ENCODE peak calls at places on chromosomes 2 and 18, in six cellular contexts. E is sciatic nerve; K is neuronal stem cell; I is stimulated activated CD4-positive, alpha-beta T cell treated with anti-CD3 and anti-CD28 coated beads, Interleukin-12 subunit alpha, Interleukin-12 subunit beta, amount 100 ng/mL, for 24 hours; L is pancreas; D is T-helper 2 cell. B is an unnamed sample.

GRCh38 chr18:13760047-13760446 is 33.6 kb downstream of the RNMT start:
- DNase-seq in K (no peak), D (no peak), L (no peak), E (no peak), I (no peak), B (no peak)

GRCh38 chr2:17148298-17149228 is 369.7 kb downstream of the RAD51AP2 start:
- DNase-seq in E (no peak), L (peak), K (peak), D (no peak), I (no peak), B (no peak)

GRCh38 chr2:119028327-119029174 is 86.6 kb downstream of the MARCO start:
- DNase-seq in E (no peak), K (no peak), L (peak), I (no peak), D (no peak), B (no peak)

GRCh38 chr2:97935719-97936161 is 60.0 kb downstream of the TMEM131 start:
- DNase-seq in K (peak), D (no peak), I (no peak), L (no peak), E (no peak), B (no peak)

GRCh38 chr2:100518801-100519200 is 44.0 kb upstream of the PDCL3 start:
- DNase-seq in I (no peak), L (no peak), D (no peak), E (no peak), K (no peak), B (no peak)

GRCh38 chr2:8548065-8548870 is 133.6 kb upstream of the ID2 start:
- DNase-seq in E (peak), L (no peak), I (no peak), D (no peak), K (no peak), B (peak)

GRCh38 chr2:110115291-110116032 is at the start of gene MALL:
- DNase-seq in K (no peak), I (no peak), E (no peak), D (no peak), L (no peak), B (no peak)

GRCh38 chr2:147683380-147683779 is 161.4 kb upstream of the ACVR2A start:
- DNase-seq in L (no peak), E (no peak), I (no peak), D (no peak), K (peak), B (no peak)

GRCh38 chr2:216880509-216881184 is 20.8 kb upstream of the TNP1 start:
- DNase-seq in I (no peak), L (peak), K (no peak), E (no peak), D (no peak), B (no peak)

B was measured in activated effector memory CD4-positive, alpha-beta T cell treated with anti-CD3 and anti-CD28 coated beads, Interleukin-2, amount 50 U/mL, for 16 hours.